ENCODE peak calls at places on chromosome 15, in nine cellular contexts. B is pancreas; E is fibroblast of lung; W is RPMI7951; J is CD4-positive, alpha-beta memory T cell; V is naive B cell; C is stimulated activated CD8-positive, alpha-beta memory T cell treated with anti-CD3 and anti-CD28 coated beads, Interleukin-15, amount 100 ng/mL, for 1 hour; U is AG04450; Z is endodermal cell. H is an unnamed sample.

GRCh38 chr15:81511160-81511559 is 137.1 kb upstream of the TMC3 start:
- DNase-seq in V (no peak), U (no peak), B (no peak), Z (no peak), C (no peak), E (peak; percentile 81), J (no peak), W (no peak), H (no peak)

GRCh38 chr15:25059698-25060471 is 105.1 kb downstream of the SNRPN start:
- DNase-seq in W (no peak), V (no peak), B (no peak), J (no peak), C (no peak), E (no peak), U (no peak), Z (peak; percentile 22), H (no peak)

GRCh38 chr15:69713726-69714559 is 261.3 kb downstream of the RPLP1 start:
- DNase-seq in B (no peak), C (peak; percentile 39), J (peak; percentile 81), V (no peak), W (no peak), Z (no peak), E (no peak), U (no peak), H (peak; percentile 94)

GRCh38 chr15:84840741-84841429 is 23.7 kb downstream of the ALPK3 start:
- DNase-seq in V (no peak), Z (no peak), E (peak; percentile 63), J (no peak), C (no peak), U (no peak), B (peak; percentile 83), W (peak; percentile 84), H (no peak)

GRCh38 chr15:44029940-44030568 is 165.0 kb downstream of the FRMD5 start:
- DNase-seq in W (peak; percentile 32), B (no peak), V (no peak), C (no peak), U (no peak), E (peak; percentile 69), J (no peak), Z (no peak), H (no peak)

GRCh38 chr15:52337961-52338535 is 42.4 kb upstream of the MYO5C start:
- DNase-seq in C (no peak), E (peak; percentile 42), J (no peak), U (no peak), V (no peak), B (no peak), Z (no peak), W (no peak), H (no peak)

GRCh38 chr15:53351373-53351772 is 408.1 kb downstream of the WDR72 start:
- DNase-seq in Z (no peak), E (no peak), W (no peak), V (no peak), B (no peak), C (no peak), U (no peak), J (no peak), H (no peak)

GRCh38 chr15:45187894-45188830 is at the start of gene SHF:
- DNase-seq in Z (peak; percentile 86), E (peak; percentile 50), C (peak; percentile 27), J (peak; percentile 56), U (peak; percentile 21), B (no peak), V (peak; percentile 77), W (peak; percentile 47), H (peak; percentile 46)

GRCh38 chr15:66142341-66142740 is 111.2 kb downstream of the MEGF11 start:
- DNase-seq in J (no peak), V (no peak), W (no peak), Z (no peak), B (no peak), U (no peak), E (no peak), C (no peak), H (no peak)

GRCh38 chr15:77118787-77119410 is 48.0 kb upstream of the TSPAN3 start:
- DNase-seq in Z (no peak), W (peak; percentile 71), C (no peak), V (peak; percentile 51), J (peak; percentile 44), U (peak; percentile 54), B (peak; percentile 60), E (peak; percentile 68), H (peak; percentile 6)

GRCh38 chr15:84582583-84583157 is 18.1 kb upstream of the ZSCAN2 start:
- DNase-seq in Z (no peak), C (no peak), E (peak; percentile 20), B (no peak), J (no peak), V (no peak), W (peak; percentile 56), U (no peak), H (no peak)

GRCh38 chr15:66896611-66897010 is 168.8 kb upstream of the SMAD3 start:
- DNase-seq in C (no peak), V (no peak), E (no peak), Z (peak; percentile 46), U (no peak), J (no peak), W (no peak), B (no peak), H (no peak)

GRCh38 chr15:69652906-69653305 is 200.3 kb downstream of the RPLP1 start:
- DNase-seq in J (no peak), U (no peak), B (no peak), E (no peak), Z (peak; percentile 35), C (no peak), V (no peak), W (no peak), H (no peak)

GRCh38 chr15:37056168-37056893 is 44.0 kb downstream of the MEIS2 start:
- DNase-seq in V (no peak), U (no peak), E (peak; percentile 58), B (no peak), W (no peak), C (no peak), Z (no peak), J (no peak), H (no peak)

GRCh38 chr15:28918141-28918983 is 32.6 kb downstream of the APBA2 start:
- DNase-seq in W (no peak), E (no peak), J (no peak), B (no peak), C (no peak), U (no peak), Z (peak; percentile 98), V (no peak), H (no peak)

GRCh38 chr15:51371271-51371670 is 29.8 kb downstream of the GLDN start:
- DNase-seq in W (no peak), V (no peak), E (no peak), C (no peak), B (no peak), J (no peak), U (no peak), Z (no peak), H (no peak)

GRCh38 chr15:63913786-63914185 is 80.0 kb upstream of the HERC1 start:
- DNase-seq in Z (no peak), E (no peak), J (no peak), V (no peak), B (no peak), W (peak; percentile 35), C (no peak), U (no peak), H (no peak)

GRCh38 chr15:82849556-82850241 is 40.3 kb downstream of the WHAMM start:
- DNase-seq in V (peak; percentile 48), B (peak; percentile 86), E (peak; percentile 81), Z (peak; percentile 96), W (peak; percentile 44), C (no peak), J (peak; percentile 25), U (no peak), H (no peak)

GRCh38 chr15:69090197-69090948 is 70.1 kb upstream of the GLCE start:
- DNase-seq in Z (peak; percentile 83), U (no peak), J (no peak), B (no peak), E (peak; percentile 64), V (no peak), C (no peak), W (peak; percentile 61), H (no peak)

GRCh38 chr15:59178151-59178705 is 28.4 kb upstream of the LDHAL6B start:
- DNase-seq in B (no peak), E (no peak), C (no peak), V (no peak), Z (no peak), W (no peak), U (no peak), J (no peak), H (no peak)

GRCh38 chr15:31400222-31400927 is 73.7 kb downstream of the KLF13 start:
- DNase-seq in U (no peak), C (no peak), V (no peak), W (peak; percentile 49), Z (no peak), J (no peak), B (no peak), E (no peak), H (no peak)

GRCh38 chr15:87816811-87817210 is 439.7 kb downstream of the NTRK3 start:
- DNase-seq in E (peak; percentile 99), J (no peak), Z (no peak), V (no peak), W (peak; percentile 99), U (peak; percentile 90), C (no peak), B (no peak), H (no peak)

GRCh38 chr15:70964058-70964457 is 71.4 kb downstream of the LRRC49 start:
- DNase-seq in J (no peak), C (no peak), U (no peak), Z (no peak), E (no peak), B (no peak), V (no peak), W (no peak), H (no peak)

GRCh38 chr15:70376929-70377691 is 279.4 kb upstream of the TLE3 start:
- DNase-seq in Z (peak; percentile 66), B (peak; percentile 53), V (no peak), E (peak; percentile 66), U (no peak), C (no peak), W (peak; percentile 66), J (no peak), H (no peak)

GRCh38 chr15:78312551-78312950 is 13.1 kb upstream of the SKIC8 start:
- DNase-seq in V (no peak), J (no peak), C (no peak), Z (peak; percentile 49), E (no peak), B (no peak), W (no peak), U (no peak), H (no peak)